ENCODE peak calls at places on chromosome 11, in eight cellular contexts. M, V, W, Z, B, H, T and G are unnamed samples.

GRCh38 chr11:2395211-2395730 is 5.3 kb upstream of the TSSC4 start:
- DNase-seq in M (no peak), V (no peak), W (no peak), Z (no peak), B (no peak), H (no peak), T (no peak), G (no peak)

GRCh38 chr11:67545280-67545679 is 22.0 kb upstream of the CABP2 start:
- DNase-seq in M (no peak), V (no peak), W (peak; percentile 84), Z (no peak), B (peak; percentile 79), H (no peak), T (no peak), G (no peak)

GRCh38 chr11:19524171-19524671 is 188.4 kb upstream of the NAV2 start:
- DNase-seq in M (no peak), V (no peak), W (peak; percentile 93), Z (peak; percentile 28), B (peak; percentile 24), H (no peak), T (no peak), G (no peak)

GRCh38 chr11:1371026-1371325 is 18.8 kb upstream of the BRSK2 start:
- DNase-seq in M (no peak), V (no peak), W (no peak), Z (no peak), B (no peak), H (no peak), T (no peak), G (no peak)

GRCh38 chr11:121318848-121319834 is 26.6 kb downstream of the SC5D start:
- DNase-seq in M (peak; percentile 10), V (peak; percentile 33), W (no peak), Z (peak; percentile 66), B (peak; percentile 55), H (no peak), T (no peak), G (no peak)

GRCh38 chr11:113864410-113864809 is 11.0 kb downstream of the USP28 start:
- DNase-seq in M (no peak), V (no peak), W (no peak), Z (no peak), B (no peak), H (no peak), T (no peak), G (no peak)

GRCh38 chr11:26106713-26107112 is 225.2 kb upstream of the ANO3 start:
- DNase-seq in M (no peak), V (no peak), W (no peak), Z (no peak), B (no peak), H (no peak), T (no peak), G (no peak)

GRCh38 chr11:48081151-48082010 is 101.0 kb downstream of the PTPRJ start:
- DNase-seq in M (peak; percentile 36), V (peak; percentile 52), W (peak; percentile 89), Z (peak; percentile 38), B (no peak), H (peak; percentile 51), T (peak; percentile 88), G (no peak)

GRCh38 chr11:69576069-69576782 is 64.7 kb upstream of the CCND1 start:
- DNase-seq in M (no peak), V (no peak), W (peak; percentile 44), Z (no peak), B (no peak), H (no peak), T (peak; percentile 31), G (no peak)

GRCh38 chr11:32034149-32034548 is 56.7 kb upstream of the RCN1 start:
- DNase-seq in M (peak; percentile 100), V (peak; percentile 99), W (no peak), Z (peak; percentile 86), B (no peak), H (no peak), T (no peak), G (peak; percentile 70)

GRCh38 chr11:6400431-6401345 is 10.4 kb downstream of the SMPD1 start:
- DNase-seq in M (no peak), V (no peak), W (no peak), Z (no peak), B (no peak), H (no peak), T (no peak), G (no peak)

GRCh38 chr11:68312780-68313573 is 586 bp downstream of the LRP5 start:
- DNase-seq in M (no peak), V (no peak), W (no peak), Z (no peak), B (peak; percentile 51), H (no peak), T (no peak), G (no peak)

GRCh38 chr11:116990061-116990473 is 108.2 kb downstream of the SIK3 start:
- DNase-seq in M (peak; percentile 61), V (peak; percentile 39), W (no peak), Z (peak; percentile 90), B (no peak), H (no peak), T (no peak), G (peak; percentile 41)

GRCh38 chr11:101870510-101870909 is 44.3 kb upstream of the CEP126 start:
- DNase-seq in M (no peak), V (no peak), W (no peak), Z (peak; percentile 82), B (no peak), H (no peak), T (no peak), G (no peak)

GRCh38 chr11:58867556-58867955 is 23.1 kb upstream of the GLYATL2 start:
- DNase-seq in M (no peak), V (no peak), W (no peak), Z (no peak), B (no peak), H (no peak), T (no peak), G (no peak)

GRCh38 chr11:47177846-47178245 is 1.2 kb upstream of the ARFGAP2 start:
- DNase-seq in M (no peak), V (no peak), W (peak; percentile 89), Z (no peak), B (no peak), H (no peak), T (no peak), G (no peak)

GRCh38 chr11:69183613-69184012 is 27.9 kb downstream of the SMIM38 start:
- DNase-seq in M (no peak), V (no peak), W (no peak), Z (no peak), B (no peak), H (no peak), T (no peak), G (no peak)

GRCh38 chr11:8036002-8036802 is 44.8 kb upstream of the TUB start:
- DNase-seq in M (no peak), V (no peak), W (no peak), Z (no peak), B (no peak), H (no peak), T (no peak), G (no peak)

GRCh38 chr11:31813242-31813960 is 2.3 kb upstream of the PAX6 start:
- DNase-seq in M (no peak), V (no peak), W (no peak), Z (no peak), B (no peak), H (no peak), T (no peak), G (no peak)

GRCh38 chr11:128021304-128022006 is 565.9 kb downstream of the ETS1 start:
- DNase-seq in M (no peak), V (no peak), W (peak; percentile 87), Z (peak; percentile 31), B (peak; percentile 61), H (no peak), T (no peak), G (no peak)

GRCh38 chr11:117827521-117828511 is 3.3 kb upstream of the FXYD2 start:
- DNase-seq in M (no peak), V (no peak), W (no peak), Z (no peak), B (no peak), H (no peak), T (peak; percentile 69), G (no peak)

GRCh38 chr11:33778682-33779081 is 4.4 kb upstream of the FBXO3 start:
- DNase-seq in M (peak; percentile 76), V (peak; percentile 51), W (no peak), Z (peak; percentile 80), B (peak; percentile 44), H (no peak), T (no peak), G (peak; percentile 19)

GRCh38 chr11:14902650-14903350 is 10.8 kb upstream of the CYP2R1 start:
- DNase-seq in M (no peak), V (no peak), W (no peak), Z (peak; percentile 80), B (no peak), H (no peak), T (no peak), G (no peak)

GRCh38 chr11:88292156-88292844 is 45.2 kb downstream of the CTSC start:
- DNase-seq in M (no peak), V (no peak), W (no peak), Z (peak; percentile 22), B (peak; percentile 51), H (no peak), T (no peak), G (peak; percentile 18)
- TF ChIP-seq CTCF in M (no peak), V (no peak), W (peak; percentile 29), Z (no peak), B (no peak), H (no peak), T (no peak), G (no peak)

GRCh38 chr11:130449996-130450419 is 1.6 kb downstream of the ADAMTS15 start:
- DNase-seq in M (no peak), V (no peak), W (no peak), Z (peak; percentile 94), B (peak; percentile 95), H (peak; percentile 81), T (peak; percentile 94), G (peak; percentile 84)
- TF ChIP-seq CTCF in M (peak; percentile 59), V (peak; percentile 9), W (peak; percentile 22), Z (peak; percentile 69), B (peak; percentile 76), H (peak; percentile 55), T (peak; percentile 85), G (peak; percentile 89)

DNA sequence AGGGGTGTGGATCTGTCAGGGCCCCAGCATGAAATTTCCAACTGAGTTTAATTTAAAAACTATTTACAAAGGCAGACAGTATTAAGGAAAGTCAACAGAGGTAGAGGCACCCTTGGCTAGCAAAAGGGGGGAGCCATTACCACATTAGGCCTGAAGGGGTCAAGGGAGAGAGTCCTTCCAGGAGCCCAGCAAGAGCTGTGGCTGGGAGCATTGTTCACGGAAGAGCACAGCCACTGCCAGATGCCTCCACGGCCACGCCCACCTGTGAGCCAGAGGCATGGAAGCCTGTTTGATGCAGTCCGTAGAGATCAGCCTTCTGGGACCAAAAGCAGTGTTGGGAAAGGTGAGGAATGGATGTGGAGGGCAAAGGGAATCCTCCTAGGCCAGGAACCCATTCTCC is 102.6 kb downstream of the GALNT18 start:
- DNase-seq in M (no peak), V (no peak), W (no peak), Z (no peak), B (no peak), H (no peak), T (no peak), G (no peak)
- TF ChIP-seq CTCF in M (no peak), V (no peak), W (no peak), Z (no peak), B (no peak), H (no peak), T (no peak), G (no peak)

DNA sequence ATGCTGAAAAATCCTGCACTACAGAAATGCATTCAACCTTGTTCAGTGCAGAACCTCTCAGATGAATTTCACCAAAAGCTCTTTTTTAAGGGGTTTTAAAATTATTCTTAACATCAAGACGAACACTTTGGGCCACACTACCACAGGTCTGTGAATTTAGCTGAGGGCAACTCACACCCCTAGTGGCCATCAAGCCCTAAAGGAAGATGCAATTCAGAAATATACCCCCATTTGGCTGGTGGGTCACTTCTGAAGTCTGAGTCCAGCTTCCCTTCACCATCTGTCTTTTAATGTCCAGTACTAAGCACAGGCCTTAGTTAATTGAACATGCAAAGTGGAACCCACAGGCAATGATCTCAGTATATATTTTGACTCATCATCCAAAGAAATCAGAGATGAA is 50.5 kb downstream of the FAM76B start:
- DNase-seq in M (no peak), V (no peak), W (no peak), Z (no peak), B (no peak), H (no peak), T (no peak), G (no peak)
- TF ChIP-seq CTCF in M (no peak), V (no peak), W (no peak), Z (no peak), B (no peak), H (no peak), T (no peak), G (no peak)